ENCODE peak calls at places on chromosome 9, in eight cellular contexts. R is mesothelial cell of epicardium; Q is posterior vena cava; X is NCI-H1417 treated with DMSO at 0.1 percent for 48 hours; O is fibroblast of lung; S is activated CD4-positive, CD25-positive, alpha-beta regulatory T cell; J is HL-60; A is Ammon's horn. T is an unnamed sample.

GRCh38 chr9:137218754-137219271 is 3.2 kb downstream of the RNF208 start:
- DNase-seq in R (no peak), Q (no peak), X (no peak), O (no peak), S (no peak), J (no peak), A (no peak), T (no peak)

GRCh38 chr9:105204416-105204815 is 40.0 kb upstream of the SLC44A1 start:
- DNase-seq in R (no peak), Q (no peak), X (no peak), O (no peak), S (no peak), J (no peak), A (no peak), T (no peak)

GRCh38 chr9:15244001-15244441 is 63.0 kb downstream of the TTC39B start:
- DNase-seq in R (no peak), Q (no peak), X (no peak), O (peak; percentile 67), S (no peak), J (no peak), A (no peak), T (no peak)

GRCh38 chr9:80147866-80148265 is 576.1 kb downstream of the TLE4 start:
- DNase-seq in R (no peak), Q (no peak), X (no peak), O (no peak), S (no peak), J (no peak), A (no peak), T (no peak)

GRCh38 chr9:90433398-90433890 is 209.2 kb downstream of the DIRAS2 start:
- DNase-seq in R (peak; percentile 42), Q (no peak), X (no peak), O (peak; percentile 8), S (no peak), J (no peak), A (peak; percentile 6), T (no peak)

GRCh38 chr9:5778799-5779198 is 54.1 kb downstream of the ERMP1 start:
- DNase-seq in R (no peak), Q (no peak), X (no peak), O (no peak), S (no peak), J (no peak), A (no peak), T (no peak)

GRCh38 chr9:109286571-109286977 is 34.3 kb downstream of the EPB41L4B start:
- DNase-seq in R (no peak), Q (no peak), X (no peak), O (peak; percentile 5), S (no peak), J (no peak), A (no peak), T (no peak)

GRCh38 chr9:120138955-120139354 is 441.0 kb downstream of the CDK5RAP2 start:
- DNase-seq in R (no peak), Q (no peak), X (no peak), O (no peak), S (no peak), J (no peak), A (no peak), T (no peak)

GRCh38 chr9:97714435-97714834 is 17.3 kb upstream of the XPA start:
- DNase-seq in R (no peak), Q (no peak), X (no peak), O (peak; percentile 58), S (no peak), J (peak; percentile 15), A (no peak), T (no peak)

GRCh38 chr9:130519927-130520326 is 59.5 kb upstream of the FUBP3 start:
- DNase-seq in R (no peak), Q (no peak), X (no peak), O (no peak), S (no peak), J (no peak), A (no peak), T (no peak)

GRCh38 chr9:31275419-31275818 is 1109.0 kb upstream of the ACO1 start:
- DNase-seq in R (no peak), Q (no peak), X (no peak), O (no peak), S (no peak), J (no peak), A (no peak), T (no peak)

GRCh38 chr9:98783518-98784226 is 12.7 kb downstream of the ANKS6 start:
- DNase-seq in R (no peak), Q (peak; percentile 66), X (no peak), O (no peak), S (no peak), J (no peak), A (no peak), T (no peak)

GRCh38 chr9:93501406-93501805 is 48.0 kb upstream of the FAM120AOS start:
- DNase-seq in R (no peak), Q (no peak), X (no peak), O (peak; percentile 12), S (no peak), J (no peak), A (no peak), T (no peak)

GRCh38 chr9:137809038-137809630 is 68.4 kb upstream of the CACNA1B start:
- DNase-seq in R (no peak), Q (peak; percentile 58), X (no peak), O (no peak), S (no peak), J (no peak), A (no peak), T (no peak)

GRCh38 chr9:68455436-68455835 is 85.2 kb downstream of the TMEM252 start:
- DNase-seq in R (no peak), Q (no peak), X (no peak), O (peak; percentile 14), S (no peak), J (no peak), A (no peak), T (no peak)

GRCh38 chr9:36401179-36401740 is 1.2 kb upstream of the RNF38 start:
- DNase-seq in R (no peak), Q (no peak), X (no peak), O (peak; percentile 73), S (peak; percentile 81), J (no peak), A (peak; percentile 74), T (no peak)

GRCh38 chr9:94714494-94714893 is 12.0 kb upstream of the AOPEP start:
- DNase-seq in R (no peak), Q (no peak), X (no peak), O (no peak), S (no peak), J (no peak), A (no peak), T (no peak)